ENCODE peak calls at places on chromosome 21, in four cellular contexts. H is mesendoderm, V is NCI-H146, L is NCI-H1105 treated with DMSO at 0.1 percent for 48 hours. I is an unnamed sample.

GRCh38 chr21:33281101-33281652 is 15.0 kb downstream of the IL10RB start:
- DNase-seq in H (peak), V (no peak), L (no peak), I (no peak)

GRCh38 chr21:33937931-33938339 is 22.3 kb upstream of the ATP5PO start:
- DNase-seq in L (no peak), H (no peak), V (no peak), I (no peak)

GRCh38 chr21:45286671-45287437 is 841 bp downstream of the POFUT2 start:
- DNase-seq in L (no peak), H (peak), V (no peak), I (no peak)

GRCh38 chr21:31744162-31744800 is 12.4 kb upstream of the SCAF4 start:
- DNase-seq in H (no peak), V (no peak), L (no peak), I (no peak)

GRCh38 chr21:31576428-31576827 is 83.1 kb upstream of the SOD1 start:
- DNase-seq in L (peak), V (no peak), H (no peak), I (no peak)

GRCh38 chr21:34936299-34936698 is 112.8 kb downstream of the RUNX1 start:
- DNase-seq in L (no peak), V (peak), H (no peak), I (peak)

GRCh38 chr21:23936224-23936623 is 1671.1 kb downstream of the MRPL39 start:
- DNase-seq in L (no peak), V (peak), H (peak), I (peak)

GRCh38 chr21:41665766-41666595 is 100.9 kb downstream of the RIPK4 start:
- DNase-seq in V (no peak), H (no peak), L (no peak), I (no peak)

GRCh38 chr21:28253971-28254370 is 738.7 kb downstream of the LTN1 start:
- DNase-seq in L (no peak), V (no peak), H (no peak), I (no peak)

GRCh38 chr21:43824883-43825609 is 35.7 kb downstream of the RRP1 start:
- DNase-seq in H (no peak), V (no peak), L (no peak), I (no peak)

GRCh38 chr21:15422761-15423160 is 307.0 kb upstream of the USP25 start:
- DNase-seq in V (no peak), L (no peak), H (no peak), I (no peak)

GRCh38 chr21:37435120-37435519 is 68.5 kb downstream of the DYRK1A start:
- DNase-seq in V (peak), H (peak), L (peak), I (peak)

GRCh38 chr21:31162827-31163226 is 124.6 kb upstream of the KRTAP19-8 start:
- DNase-seq in V (no peak), L (no peak), H (no peak), I (no peak)

GRCh38 chr21:27362249-27362648 is 395.4 kb upstream of the ADAMTS5 start:
- DNase-seq in L (no peak), V (no peak), H (peak), I (peak)

GRCh38 chr21:41428847-41429246 is 2.8 kb downstream of the MX1 start:
- DNase-seq in V (no peak), H (no peak), L (no peak), I (no peak)

GRCh38 chr21:46155514-46156377 is at the start of gene FTCD:
- DNase-seq in V (no peak), L (no peak), H (no peak), I (no peak)

GRCh38 chr21:38631171-38631570 is 132.9 kb upstream of the ERG start:
- DNase-seq in V (no peak), L (no peak), H (no peak), I (no peak)

GRCh38 chr21:36551731-36552457 is 72.0 kb upstream of the CLDN14 start:
- DNase-seq in L (no peak), V (peak), H (no peak), I (no peak)